ENCODE peak calls at places on chromosomes 6 and 20, in four cellular contexts. Z is iPS-NIHi11, J is astrocyte of the spinal cord, N is adipocyte. G is an unnamed sample.

GRCh38 chr6:87848616-87849015 is 146.6 kb upstream of the AKIRIN2 start:
- DNase-seq in N (no peak), Z (no peak), J (no peak), G (peak; percentile 34)

GRCh38 chr20:59676126-59676876 is 72.0 kb downstream of the PHACTR3 start:
- DNase-seq in N (no peak), J (no peak), Z (no peak), G (no peak)

GRCh38 chr6:155177369-155177961 is 86.3 kb upstream of the CLDN20 start:
- DNase-seq in J (peak; percentile 84), Z (peak; percentile 34), N (peak; percentile 93), G (peak; percentile 85)

GRCh38 chr6:134123666-134124208 is 71.3 kb upstream of the SLC2A12 start:
- DNase-seq in J (peak; percentile 82), N (peak; percentile 84), Z (peak; percentile 53), G (peak; percentile 64)

GRCh38 chr6:106885659-106886058 is 88.9 kb downstream of the CD24 start:
- DNase-seq in N (no peak), Z (no peak), J (no peak), G (no peak)

GRCh38 chr20:23200914-23201313 is 114.8 kb upstream of the CD93 start:
- DNase-seq in N (no peak), J (peak; percentile 6), Z (peak; percentile 72), G (peak; percentile 24)

GRCh38 chr6:151494235-151494950 is 576 bp downstream of the CCDC170 start:
- DNase-seq in N (peak; percentile 67), Z (peak; percentile 48), J (peak; percentile 53), G (peak; percentile 53)

GRCh38 chr6:6319947-6320811 is at the start of gene F13A1:
- DNase-seq in J (no peak), Z (peak; percentile 43), N (no peak), G (no peak)

GRCh38 chr6:30013296-30013922 is 47.7 kb upstream of the POLR1H start:
- DNase-seq in Z (peak; percentile 66), J (no peak), N (peak; percentile 34), G (peak; percentile 24)

GRCh38 chr20:33423141-33423834 is 20.3 kb downstream of the SNTA1 start:
- DNase-seq in N (peak; percentile 75), Z (no peak), J (peak; percentile 62), G (no peak)

GRCh38 chr6:141829566-141829965 is 303.2 kb upstream of the GJE1 start:
- DNase-seq in J (no peak), N (no peak), Z (peak; percentile 74), G (no peak)

GRCh38 chr6:31239854-31240253 is 32.0 kb downstream of the HLA-C start:
- DNase-seq in N (no peak), J (no peak), Z (no peak), G (no peak)

GRCh38 chr6:38262041-38262440 is 377.7 kb downstream of the BTBD9 start:
- DNase-seq in N (peak; percentile 78), J (peak; percentile 91), Z (peak; percentile 27), G (peak; percentile 46)

GRCh38 chr6:169959129-169960002 is 207.9 kb downstream of the ERMARD start:
- DNase-seq in N (no peak), J (no peak), Z (no peak), G (no peak)

GRCh38 chr6:136527831-136528230 is 22.4 kb downstream of the MAP7 start:
- DNase-seq in Z (no peak), J (no peak), N (no peak), G (no peak)

GRCh38 chr20:53370345-53370961 is 223.2 kb downstream of the ZNF217 start:
- DNase-seq in Z (no peak), J (no peak), N (no peak), G (no peak)

G was measured in A673.